ENCODE peak calls at places on chromosome 18, in seven cellular contexts. One of them, this sample, is unnamed.

GRCh38 chr18:470661-471501 is 29.6 kb downstream of the COLEC12 start:
- DNase-seq in iPS-NIHi11: no peak
- DNase-seq in occipital lobe: no peak
- DNase-seq in A549: no peak
- DNase-seq in GM04504: peak
- DNase-seq in NCI-H187 treated with DMSO at 0.1 percent for 48 hours: no peak
- DNase-seq in ecto neural progenitor cell: no peak
- DNase-seq in this sample: no peak

GRCh38 chr18:36812686-36813085 is 16.1 kb downstream of the TPGS2 start:
- DNase-seq in iPS-NIHi11: no peak
- DNase-seq in occipital lobe: no peak
- DNase-seq in A549: no peak
- DNase-seq in GM04504: no peak
- DNase-seq in NCI-H187 treated with DMSO at 0.1 percent for 48 hours: no peak
- DNase-seq in ecto neural progenitor cell: no peak
- DNase-seq in this sample: no peak

GRCh38 chr18:26703170-26703933 is 155.0 kb upstream of the KCTD1 start:
- DNase-seq in iPS-NIHi11: peak
- DNase-seq in occipital lobe: no peak
- DNase-seq in A549: no peak
- DNase-seq in GM04504: no peak
- DNase-seq in NCI-H187 treated with DMSO at 0.1 percent for 48 hours: no peak
- DNase-seq in ecto neural progenitor cell: no peak
- DNase-seq in this sample: no peak

GRCh38 chr18:46571756-46572155 is 85.3 kb downstream of the LOXHD1 start:
- DNase-seq in iPS-NIHi11: no peak
- DNase-seq in occipital lobe: no peak
- DNase-seq in A549: no peak
- DNase-seq in GM04504: no peak
- DNase-seq in NCI-H187 treated with DMSO at 0.1 percent for 48 hours: no peak
- DNase-seq in ecto neural progenitor cell: no peak
- DNase-seq in this sample: no peak

GRCh38 chr18:60232541-60232940 is 140.0 kb downstream of the MC4R start:
- DNase-seq in iPS-NIHi11: no peak
- DNase-seq in occipital lobe: no peak
- DNase-seq in A549: peak
- DNase-seq in GM04504: peak
- DNase-seq in NCI-H187 treated with DMSO at 0.1 percent for 48 hours: no peak
- DNase-seq in ecto neural progenitor cell: no peak
- DNase-seq in this sample: peak

GRCh38 chr18:10370716-10371115 is 83.7 kb upstream of the APCDD1 start:
- DNase-seq in iPS-NIHi11: no peak
- DNase-seq in occipital lobe: no peak
- DNase-seq in A549: no peak
- DNase-seq in GM04504: no peak
- DNase-seq in NCI-H187 treated with DMSO at 0.1 percent for 48 hours: no peak
- DNase-seq in ecto neural progenitor cell: no peak
- DNase-seq in this sample: no peak

GRCh38 chr18:62981566-62981965 is 266.2 kb downstream of the PHLPP1 start:
- DNase-seq in iPS-NIHi11: no peak
- DNase-seq in occipital lobe: no peak
- DNase-seq in A549: no peak
- DNase-seq in GM04504: no peak
- DNase-seq in NCI-H187 treated with DMSO at 0.1 percent for 48 hours: no peak
- DNase-seq in ecto neural progenitor cell: no peak
- DNase-seq in this sample: no peak

GRCh38 chr18:36038102-36038663 is 29.2 kb downstream of the RPRD1A start:
- DNase-seq in iPS-NIHi11: no peak
- DNase-seq in occipital lobe: no peak
- DNase-seq in A549: no peak
- DNase-seq in GM04504: no peak
- DNase-seq in NCI-H187 treated with DMSO at 0.1 percent for 48 hours: no peak
- DNase-seq in ecto neural progenitor cell: no peak
- DNase-seq in this sample: no peak

GRCh38 chr18:62109676-62110075 is 77.2 kb downstream of the PIGN start:
- DNase-seq in iPS-NIHi11: no peak
- DNase-seq in occipital lobe: no peak
- DNase-seq in A549: no peak
- DNase-seq in GM04504: no peak
- DNase-seq in NCI-H187 treated with DMSO at 0.1 percent for 48 hours: no peak
- DNase-seq in ecto neural progenitor cell: no peak
- DNase-seq in this sample: no peak

GRCh38 chr18:34329840-34330239 is 105.1 kb upstream of the NOL4 start:
- DNase-seq in iPS-NIHi11: no peak
- DNase-seq in occipital lobe: no peak
- DNase-seq in A549: no peak
- DNase-seq in GM04504: no peak
- DNase-seq in NCI-H187 treated with DMSO at 0.1 percent for 48 hours: no peak
- DNase-seq in ecto neural progenitor cell: no peak
- DNase-seq in this sample: no peak

GRCh38 chr18:62009521-62009920 is 116.7 kb upstream of the RNF152 start:
- DNase-seq in iPS-NIHi11: no peak
- DNase-seq in occipital lobe: no peak
- DNase-seq in A549: no peak
- DNase-seq in GM04504: no peak
- DNase-seq in NCI-H187 treated with DMSO at 0.1 percent for 48 hours: no peak
- DNase-seq in ecto neural progenitor cell: no peak
- DNase-seq in this sample: no peak

GRCh38 chr18:69945220-69946114 is 2.2 kb downstream of the CD226 start:
- DNase-seq in iPS-NIHi11: no peak
- DNase-seq in occipital lobe: no peak
- DNase-seq in A549: no peak
- DNase-seq in GM04504: no peak
- DNase-seq in NCI-H187 treated with DMSO at 0.1 percent for 48 hours: no peak
- DNase-seq in ecto neural progenitor cell: no peak
- DNase-seq in this sample: no peak

GRCh38 chr18:45066210-45066609 is 385.5 kb downstream of the SETBP1 start:
- DNase-seq in iPS-NIHi11: no peak
- DNase-seq in occipital lobe: no peak
- DNase-seq in A549: no peak
- DNase-seq in GM04504: no peak
- DNase-seq in NCI-H187 treated with DMSO at 0.1 percent for 48 hours: no peak
- DNase-seq in ecto neural progenitor cell: no peak
- DNase-seq in this sample: no peak

GRCh38 chr18:59517446-59518171 is 158.5 kb upstream of the LMAN1 start:
- DNase-seq in iPS-NIHi11: peak
- DNase-seq in occipital lobe: no peak
- DNase-seq in A549: no peak
- DNase-seq in GM04504: no peak
- DNase-seq in NCI-H187 treated with DMSO at 0.1 percent for 48 hours: no peak
- DNase-seq in ecto neural progenitor cell: peak
- DNase-seq in this sample: no peak

GRCh38 chr18:79507076-79507545 is 111.4 kb downstream of the NFATC1 start:
- DNase-seq in iPS-NIHi11: no peak
- DNase-seq in occipital lobe: peak
- DNase-seq in A549: no peak
- DNase-seq in GM04504: peak
- DNase-seq in NCI-H187 treated with DMSO at 0.1 percent for 48 hours: no peak
- DNase-seq in ecto neural progenitor cell: no peak
- DNase-seq in this sample: no peak

GRCh38 chr18:58572181-58572580 is 56.7 kb downstream of the ALPK2 start:
- DNase-seq in iPS-NIHi11: no peak
- DNase-seq in occipital lobe: no peak
- DNase-seq in A549: no peak
- DNase-seq in GM04504: peak
- DNase-seq in NCI-H187 treated with DMSO at 0.1 percent for 48 hours: no peak
- DNase-seq in ecto neural progenitor cell: no peak
- DNase-seq in this sample: peak

GRCh38 chr18:7038330-7038846 is 79.2 kb downstream of the LAMA1 start:
- DNase-seq in iPS-NIHi11: peak
- DNase-seq in occipital lobe: no peak
- DNase-seq in A549: no peak
- DNase-seq in GM04504: peak
- DNase-seq in NCI-H187 treated with DMSO at 0.1 percent for 48 hours: peak
- DNase-seq in ecto neural progenitor cell: peak
- DNase-seq in this sample: peak

GRCh38 chr18:14093526-14093925 is 38.7 kb downstream of the ZNF519 start:
- DNase-seq in iPS-NIHi11: no peak
- DNase-seq in occipital lobe: no peak
- DNase-seq in A549: no peak
- DNase-seq in GM04504: no peak
- DNase-seq in NCI-H187 treated with DMSO at 0.1 percent for 48 hours: no peak
- DNase-seq in ecto neural progenitor cell: no peak
- DNase-seq in this sample: no peak

GRCh38 chr18:55485666-55486065 is 102.3 kb downstream of the TCF4 start:
- DNase-seq in iPS-NIHi11: no peak
- DNase-seq in occipital lobe: no peak
- DNase-seq in A549: no peak
- DNase-seq in GM04504: no peak
- DNase-seq in NCI-H187 treated with DMSO at 0.1 percent for 48 hours: no peak
- DNase-seq in ecto neural progenitor cell: no peak
- DNase-seq in this sample: no peak

This sample was measured in amniotic stem cell.